ENCODE peak calls at places on chromosomes 13 and 19, in four cellular contexts. One of them, this sample, is unnamed.

GRCh38 chr13:23579886-23580706 is 9.9 kb downstream of the TNFRSF19 start:
- DNase-seq in pancreas: no peak
- DNase-seq in GM12878: no peak
- DNase-seq in HFF-Myc: no peak
- DNase-seq in this sample: no peak

GRCh38 chr19:30664358-30665058 is 292.3 kb downstream of the ZNF536 start:
- DNase-seq in pancreas: peak
- DNase-seq in HFF-Myc: no peak
- DNase-seq in GM12878: no peak
- DNase-seq in this sample: peak

GRCh38 chr19:12229990-12230389 is 64.7 kb downstream of the ZNF44 start:
- DNase-seq in HFF-Myc: no peak
- DNase-seq in GM12878: no peak
- DNase-seq in pancreas: no peak
- DNase-seq in this sample: no peak

GRCh38 chr19:8304841-8305621 is 3.1 kb downstream of the CD320 start:
- DNase-seq in HFF-Myc: no peak
- DNase-seq in pancreas: peak
- DNase-seq in GM12878: no peak
- DNase-seq in this sample: no peak

GRCh38 chr13:73059460-73060250 is 850 bp downstream of the KLF5 start:
- DNase-seq in pancreas: peak
- DNase-seq in GM12878: no peak
- DNase-seq in HFF-Myc: no peak
- DNase-seq in this sample: peak

GRCh38 chr19:13366529-13367143 is 139.6 kb downstream of the CACNA1A start:
- DNase-seq in pancreas: no peak
- DNase-seq in GM12878: no peak
- DNase-seq in HFF-Myc: peak
- DNase-seq in this sample: peak

GRCh38 chr13:41622545-41623429 is 165.4 kb downstream of the RGCC start:
- DNase-seq in pancreas: no peak
- DNase-seq in GM12878: no peak
- DNase-seq in HFF-Myc: peak
- DNase-seq in this sample: peak

GRCh38 chr19:7909471-7910067 is 5.1 kb upstream of the TGFBR3L start:
- DNase-seq in GM12878: no peak
- DNase-seq in pancreas: peak
- DNase-seq in HFF-Myc: no peak
- DNase-seq in this sample: no peak

GRCh38 chr13:32019612-32020233 is 11.9 kb upstream of the FRY start:
- DNase-seq in HFF-Myc: peak
- DNase-seq in pancreas: no peak
- DNase-seq in GM12878: peak
- DNase-seq in this sample: peak

GRCh38 chr13:91531646-91532045 is 133.2 kb downstream of the GPC5 start:
- DNase-seq in GM12878: no peak
- DNase-seq in HFF-Myc: no peak
- DNase-seq in pancreas: no peak
- DNase-seq in this sample: no peak

GRCh38 chr13:33134213-33134612 is 118.0 kb downstream of the KL start:
- DNase-seq in pancreas: no peak
- DNase-seq in GM12878: no peak
- DNase-seq in HFF-Myc: no peak
- DNase-seq in this sample: no peak

GRCh38 chr13:33940898-33941297 is 122.9 kb downstream of the RFC3 start:
- DNase-seq in HFF-Myc: no peak
- DNase-seq in pancreas: no peak
- DNase-seq in GM12878: no peak
- DNase-seq in this sample: peak

GRCh38 chr13:112693831-112694497 is 4.1 kb downstream of the ATP11A start:
- DNase-seq in HFF-Myc: no peak
- DNase-seq in pancreas: no peak
- DNase-seq in GM12878: no peak
- DNase-seq in this sample: peak

GRCh38 chr19:15264933-15265206 is 32.6 kb upstream of the EPHX3 start:
- DNase-seq in GM12878: no peak
- DNase-seq in HFF-Myc: no peak
- DNase-seq in pancreas: no peak
- DNase-seq in this sample: no peak

GRCh38 chr19:8367327-8368001 is 3.5 kb downstream of the ANGPTL4 start:
- DNase-seq in pancreas: peak
- DNase-seq in GM12878: no peak
- DNase-seq in HFF-Myc: peak
- DNase-seq in this sample: peak

GRCh38 chr19:42396248-42396541 is 6.1 kb upstream of the CNFN start:
- DNase-seq in pancreas: no peak
- DNase-seq in GM12878: no peak
- DNase-seq in HFF-Myc: no peak
- DNase-seq in this sample: no peak

GRCh38 chr13:20145521-20145920 is 15.3 kb downstream of the GJA3 start:
- DNase-seq in pancreas: no peak
- DNase-seq in GM12878: no peak
- DNase-seq in HFF-Myc: no peak
- DNase-seq in this sample: no peak

GRCh38 chr13:39036212-39036611 is 1.7 kb downstream of the PROSER1 start:
- DNase-seq in pancreas: no peak
- DNase-seq in HFF-Myc: no peak
- DNase-seq in GM12878: no peak
- DNase-seq in this sample: peak

GRCh38 chr13:111937763-111938375 is 129.1 kb upstream of the SOX1 start:
- DNase-seq in HFF-Myc: no peak
- DNase-seq in GM12878: no peak
- DNase-seq in pancreas: no peak
- DNase-seq in this sample: no peak

GRCh38 chr19:37817180-37817911 is 38.0 kb upstream of the ZNF573 start:
- DNase-seq in GM12878: no peak
- DNase-seq in pancreas: peak
- DNase-seq in HFF-Myc: no peak
- DNase-seq in this sample: peak

GRCh38 chr19:46226438-46226973 is 3.0 kb upstream of the IGFL1 start:
- DNase-seq in pancreas: no peak
- DNase-seq in HFF-Myc: no peak
- DNase-seq in GM12878: no peak
- DNase-seq in this sample: no peak

GRCh38 chr19:3503036-3503572 is 2.6 kb upstream of the DOHH start:
- DNase-seq in pancreas: peak
- DNase-seq in HFF-Myc: no peak
- DNase-seq in GM12878: no peak
- DNase-seq in this sample: no peak

GRCh38 chr19:50779504-50780457 is 9.5 kb downstream of the GPR32 start:
- DNase-seq in GM12878: no peak
- DNase-seq in pancreas: no peak
- DNase-seq in HFF-Myc: no peak
- DNase-seq in this sample: no peak

GRCh38 chr13:29578300-29579048 is 17.0 kb downstream of the SLC7A1 start:
- DNase-seq in HFF-Myc: no peak
- DNase-seq in pancreas: no peak
- DNase-seq in GM12878: no peak
- DNase-seq in this sample: peak

GRCh38 chr19:17266026-17266425 is 1.2 kb upstream of the BABAM1 start:
- DNase-seq in GM12878: no peak
- DNase-seq in pancreas: no peak
- DNase-seq in HFF-Myc: no peak
- DNase-seq in this sample: no peak
- H3K4me3 ChIP-seq in GM12878: no peak
- H3K4me3 ChIP-seq in pancreas: no peak
- H3K4me3 ChIP-seq in HFF-Myc: no peak
- H3K4me3 ChIP-seq in this sample: no peak

DNA sequence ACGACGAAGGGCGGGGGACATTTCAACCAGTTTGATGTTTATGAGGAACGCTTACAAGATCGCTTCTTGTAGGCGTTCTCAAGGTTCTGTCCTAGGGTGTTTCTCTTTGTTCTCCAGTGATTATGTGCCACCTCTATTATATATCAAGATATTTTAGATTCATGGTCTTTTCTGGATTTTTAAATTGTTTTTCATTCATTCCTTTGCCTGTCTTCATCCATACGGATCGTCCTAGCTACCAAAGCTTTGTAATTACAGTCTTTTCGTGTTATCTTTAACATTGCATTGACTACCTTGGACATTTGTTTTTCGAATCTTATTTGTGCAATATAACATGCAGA is 342 bp upstream of the EID2 start:
- DNase-seq in HFF-Myc: no peak
- DNase-seq in GM12878: no peak
- DNase-seq in pancreas: no peak
- DNase-seq in this sample: no peak
- TF ChIP-seq CTCF in HFF-Myc: no peak
- TF ChIP-seq CTCF in GM12878: no peak
- TF ChIP-seq CTCF in pancreas: no peak
- TF ChIP-seq CTCF in this sample: no peak

GRCh38 chr19:57709616-57710015 is 612 bp upstream of the ZNF154 start:
- DNase-seq in pancreas: no peak
- DNase-seq in GM12878: no peak
- DNase-seq in HFF-Myc: no peak
- DNase-seq in this sample: no peak
- H3K4me3 ChIP-seq in pancreas: no peak
- H3K4me3 ChIP-seq in GM12878: no peak
- H3K4me3 ChIP-seq in HFF-Myc: peak
- H3K4me3 ChIP-seq in this sample: no peak

GRCh38 chr13:66349945-66350344 is 880.2 kb downstream of the PCDH9 start:
- DNase-seq in pancreas: no peak
- DNase-seq in GM12878: no peak
- DNase-seq in HFF-Myc: no peak
- DNase-seq in this sample: no peak

GRCh38 chr13:66354880-66355279 is 875.3 kb downstream of the PCDH9 start:
- DNase-seq in pancreas: no peak
- DNase-seq in GM12878: no peak
- DNase-seq in HFF-Myc: no peak
- DNase-seq in this sample: no peak

GRCh38 chr13:66348745-66349720 is 881.1 kb downstream of the PCDH9 start:
- DNase-seq in GM12878: no peak
- DNase-seq in pancreas: no peak
- DNase-seq in HFF-Myc: no peak
- DNase-seq in this sample: no peak

GRCh38 chr13:66358564-66358963 is 871.6 kb downstream of the PCDH9 start:
- DNase-seq in HFF-Myc: no peak
- DNase-seq in GM12878: no peak
- DNase-seq in pancreas: no peak
- DNase-seq in this sample: no peak

DNA sequence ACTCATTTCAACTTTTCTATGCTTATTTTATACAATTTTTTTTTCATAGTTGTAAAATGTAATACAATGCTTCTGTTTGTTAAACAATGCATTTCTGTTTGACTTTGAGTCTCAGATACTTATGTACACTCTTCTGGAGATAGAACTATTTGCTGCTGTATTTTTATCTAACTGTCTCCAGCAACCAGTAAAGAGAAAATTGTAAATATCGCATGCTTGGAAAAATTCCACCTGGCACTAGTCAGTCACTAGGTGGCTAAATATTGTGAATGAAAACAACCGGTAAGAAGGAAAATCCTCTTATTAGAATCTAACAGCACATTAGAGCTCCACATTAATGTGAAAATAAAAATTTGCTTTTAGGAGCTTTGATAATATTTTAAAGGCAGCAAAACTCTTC is 876.5 kb downstream of the PCDH9 start:
- DNase-seq in HFF-Myc: no peak
- DNase-seq in pancreas: no peak
- DNase-seq in GM12878: no peak
- DNase-seq in this sample: no peak
- TF ChIP-seq CTCF in HFF-Myc: no peak
- TF ChIP-seq CTCF in pancreas: no peak
- TF ChIP-seq CTCF in GM12878: no peak
- TF ChIP-seq CTCF in this sample: no peak

GRCh38 chr19:1884291-1884718 is 991 bp downstream of the ABHD17A start:
- DNase-seq in HFF-Myc: no peak
- DNase-seq in GM12878: no peak
- DNase-seq in pancreas: no peak
- DNase-seq in this sample: no peak

GRCh38 chr19:1883784-1884183 is 1.5 kb downstream of the ABHD17A start:
- DNase-seq in GM12878: no peak
- DNase-seq in HFF-Myc: no peak
- DNase-seq in pancreas: no peak
- DNase-seq in this sample: no peak

GRCh38 chr19:1884719-1885334 is 469 bp downstream of the ABHD17A start:
- DNase-seq in pancreas: peak
- DNase-seq in GM12878: no peak
- DNase-seq in HFF-Myc: no peak
- DNase-seq in this sample: no peak

GRCh38 chr19:1882089-1882785 is 3.1 kb downstream of the ABHD17A start:
- DNase-seq in HFF-Myc: no peak
- DNase-seq in GM12878: no peak
- DNase-seq in pancreas: no peak
- DNase-seq in this sample: no peak

DNA sequence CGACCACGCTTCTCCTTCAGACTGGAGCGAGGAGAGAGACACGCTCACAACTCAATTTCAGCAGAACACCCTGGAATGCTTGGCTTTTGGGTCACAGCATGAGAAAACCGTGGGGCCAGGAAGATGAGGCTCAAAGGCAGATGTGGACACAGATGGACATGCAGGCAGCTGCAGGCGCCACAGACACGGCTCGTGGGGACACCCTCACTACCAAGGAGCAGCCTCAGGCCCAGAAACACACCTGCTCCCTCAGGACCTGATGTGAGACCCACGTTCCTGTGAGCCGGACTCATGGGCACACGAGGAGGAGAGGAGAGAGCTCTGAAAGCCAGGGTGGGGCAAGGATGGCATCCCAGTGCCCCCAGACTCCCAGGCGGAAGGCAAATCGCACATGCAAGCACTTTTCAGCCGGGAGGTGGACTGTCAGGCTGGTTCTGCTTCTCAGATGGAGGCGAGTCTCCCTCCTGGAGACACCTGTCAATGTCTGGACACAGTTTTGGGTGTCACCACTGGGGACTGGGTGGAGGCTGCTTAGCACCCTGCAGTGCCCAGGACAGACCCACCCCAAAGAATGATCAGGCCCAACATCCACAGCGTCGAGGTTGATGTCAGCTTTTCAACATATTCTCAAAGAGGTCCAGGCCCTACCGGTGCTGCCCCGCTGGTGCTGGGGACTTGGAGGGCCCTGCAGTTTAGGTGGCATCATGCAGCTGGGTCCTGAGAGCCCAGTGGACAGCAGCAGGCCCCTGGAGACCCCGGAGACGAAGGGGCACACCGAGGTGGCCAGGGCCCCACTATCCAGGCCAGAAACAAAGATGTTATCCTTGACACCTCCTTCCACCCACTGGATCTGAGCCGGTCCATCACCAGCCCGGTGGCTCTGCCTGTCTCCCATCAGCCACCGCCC is 2.3 kb downstream of the ABHD17A start:
- DNase-seq in HFF-Myc: no peak
- DNase-seq in pancreas: no peak
- DNase-seq in GM12878: no peak
- DNase-seq in this sample: no peak
- H3K4me3 ChIP-seq in HFF-Myc: peak
- H3K4me3 ChIP-seq in pancreas: no peak
- H3K4me3 ChIP-seq in GM12878: peak
- H3K4me3 ChIP-seq in this sample: peak